ENCODE peak calls at places on chromosome 15, in six cellular contexts. K, L, B, C, F and D are unnamed samples.

GRCh38 chr15:29656636-29657475 is 165.4 kb downstream of the TJP1 start:
- DNase-seq in K (peak; percentile 74), L (peak; percentile 62), B (peak; percentile 59), C (no peak), F (no peak), D (no peak)

GRCh38 chr15:58467121-58467721 is 35.4 kb downstream of the LIPC start:
- DNase-seq in K (peak; percentile 75), L (no peak), B (no peak), C (no peak), F (no peak), D (peak; percentile 83)

GRCh38 chr15:86059851-86060250 is 19.8 kb upstream of the AGBL1 start:
- DNase-seq in K (no peak), L (no peak), B (no peak), C (no peak), F (no peak), D (no peak)

GRCh38 chr15:33639968-33640367 is 328.3 kb upstream of the CHRM5 start:
- DNase-seq in K (no peak), L (no peak), B (no peak), C (peak; percentile 74), F (no peak), D (no peak)

GRCh38 chr15:60299452-60300047 is 98.2 kb downstream of the ANXA2 start:
- DNase-seq in K (peak; percentile 8), L (no peak), B (peak; percentile 37), C (peak; percentile 44), F (no peak), D (no peak)

GRCh38 chr15:36370735-36371115 is 208.7 kb upstream of the CDIN1 start:
- DNase-seq in K (peak; percentile 50), L (no peak), B (no peak), C (no peak), F (no peak), D (peak; percentile 1)

GRCh38 chr15:43975750-43976149 is 148.9 kb downstream of the WDR76 start:
- DNase-seq in K (no peak), L (no peak), B (no peak), C (no peak), F (no peak), D (no peak)

GRCh38 chr15:67066041-67067021 is 929 bp downstream of the SMAD3 start:
- DNase-seq in K (no peak), L (no peak), B (peak; percentile 30), C (peak; percentile 65), F (no peak), D (no peak)

GRCh38 chr15:29106551-29107290 is 162.9 kb downstream of the NSMCE3 start:
- DNase-seq in K (no peak), L (no peak), B (no peak), C (no peak), F (no peak), D (no peak)

GRCh38 chr15:97708252-97708651 is 252.3 kb upstream of the ARRDC4 start:
- DNase-seq in K (no peak), L (no peak), B (no peak), C (no peak), F (no peak), D (no peak)

GRCh38 chr15:63491116-63491817 is 13.1 kb upstream of the USP3 start:
- DNase-seq in K (no peak), L (no peak), B (no peak), C (no peak), F (no peak), D (no peak)

GRCh38 chr15:93917181-93917580 is 314.2 kb upstream of the MCTP2 start:
- DNase-seq in K (no peak), L (no peak), B (no peak), C (no peak), F (no peak), D (no peak)

GRCh38 chr15:66873856-66874255 is 171.8 kb downstream of the SMAD6 start:
- DNase-seq in K (no peak), L (no peak), B (no peak), C (no peak), F (no peak), D (no peak)

GRCh38 chr15:55319537-55320325 is 709 bp downstream of the PIGB start:
- DNase-seq in K (no peak), L (no peak), B (peak; percentile 60), C (no peak), F (peak; percentile 32), D (no peak)

GRCh38 chr15:100994597-100995446 is 75.7 kb downstream of the LRRK1 start:
- DNase-seq in K (no peak), L (no peak), B (no peak), C (no peak), F (no peak), D (no peak)

GRCh38 chr15:94924971-94925593 is 693.7 kb downstream of the MCTP2 start:
- DNase-seq in K (no peak), L (no peak), B (no peak), C (no peak), F (no peak), D (no peak)

GRCh38 chr15:30877070-30877469 is 26.6 kb upstream of the FAN1 start:
- DNase-seq in K (no peak), L (no peak), B (no peak), C (no peak), F (no peak), D (no peak)

GRCh38 chr15:92797168-92798052 is 102.7 kb upstream of the CHD2 start:
- DNase-seq in K (peak; percentile 73), L (no peak), B (peak; percentile 52), C (peak; percentile 62), F (peak; percentile 40), D (peak; percentile 78)

GRCh38 chr15:82831894-82832600 is 22.6 kb downstream of the WHAMM start:
- DNase-seq in K (no peak), L (no peak), B (no peak), C (no peak), F (no peak), D (no peak)

GRCh38 chr15:36644156-36644896 is 64.9 kb downstream of the CDIN1 start:
- DNase-seq in K (no peak), L (no peak), B (no peak), C (no peak), F (no peak), D (no peak)

GRCh38 chr15:86830304-86830703 is 750.6 kb downstream of the AGBL1 start:
- DNase-seq in K (no peak), L (no peak), B (no peak), C (no peak), F (no peak), D (no peak)

GRCh38 chr15:96553931-96554330 is 223.4 kb downstream of the NR2F2 start:
- DNase-seq in K (no peak), L (no peak), B (no peak), C (no peak), F (no peak), D (no peak)

GRCh38 chr15:99566157-99566900 is 545 bp downstream of the MEF2A start:
- DNase-seq in K (no peak), L (no peak), B (peak; percentile 42), C (peak; percentile 76), F (no peak), D (no peak)

GRCh38 chr15:29822685-29823459 is 604 bp upstream of the TJP1 start:
- DNase-seq in K (peak; percentile 52), L (no peak), B (no peak), C (no peak), F (no peak), D (peak; percentile 66)

GRCh38 chr15:34732430-34732829 is 22.4 kb downstream of the GJD2 start:
- DNase-seq in K (no peak), L (no peak), B (no peak), C (no peak), F (no peak), D (no peak)

GRCh38 chr15:75170711-75171341 is 30.9 kb upstream of the C15orf39 start:
- DNase-seq in K (no peak), L (no peak), B (no peak), C (no peak), F (no peak), D (no peak)

GRCh38 chr15:56883088-56883487 is 35.4 kb upstream of the TCF12 start:
- DNase-seq in K (no peak), L (no peak), B (no peak), C (no peak), F (no peak), D (no peak)

GRCh38 chr15:56890038-56890437 is 28.4 kb upstream of the TCF12 start:
- DNase-seq in K (no peak), L (no peak), B (no peak), C (no peak), F (no peak), D (no peak)

GRCh38 chr15:56886878-56887781 is 31.3 kb upstream of the TCF12 start:
- DNase-seq in K (peak; percentile 86), L (peak; percentile 68), B (peak; percentile 94), C (peak; percentile 95), F (peak; percentile 40), D (peak; percentile 88)

GRCh38 chr15:56887782-56888127 is 30.7 kb upstream of the TCF12 start:
- DNase-seq in K (no peak), L (no peak), B (no peak), C (no peak), F (no peak), D (no peak)

GRCh38 chr15:56886450-56886856 is 32.0 kb upstream of the TCF12 start:
- DNase-seq in K (no peak), L (no peak), B (no peak), C (no peak), F (no peak), D (peak; percentile 3)
- TF ChIP-seq YY1 in K (no peak), L (no peak), B (no peak), C (no peak), F (no peak), D (no peak)

GRCh38 chr15:91516866-91517265 is 336.6 kb upstream of the SLCO3A1 start:
- DNase-seq in K (no peak), L (no peak), B (no peak), C (no peak), F (no peak), D (no peak)
- TF ChIP-seq YY1 in K (no peak), L (no peak), B (no peak), C (no peak), F (no peak), D (no peak)

DNA sequence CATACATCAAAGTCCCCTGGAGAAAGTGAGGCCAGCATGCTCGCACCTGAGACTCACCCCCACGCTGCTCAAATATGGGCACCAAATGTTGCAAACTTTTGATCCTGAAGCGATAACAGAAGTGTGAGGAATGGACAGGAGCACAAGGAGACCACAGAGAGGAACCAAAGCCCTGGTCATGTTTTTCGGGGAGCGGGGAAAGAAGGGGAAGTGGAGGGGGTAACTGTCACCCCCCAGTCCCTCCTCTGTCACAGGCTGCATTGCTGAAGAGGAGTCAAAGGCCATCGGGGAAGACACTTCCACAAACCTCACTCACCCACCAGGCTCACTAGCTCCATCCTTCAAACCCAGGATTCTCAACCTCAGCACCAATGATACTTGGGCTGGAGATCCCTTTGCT is 182.4 kb downstream of the UACA start:
- DNase-seq in K (no peak), L (no peak), B (no peak), C (no peak), F (no peak), D (no peak)
- TF ChIP-seq YY1 in K (no peak), L (no peak), B (no peak), C (no peak), F (no peak), D (no peak)

DNA sequence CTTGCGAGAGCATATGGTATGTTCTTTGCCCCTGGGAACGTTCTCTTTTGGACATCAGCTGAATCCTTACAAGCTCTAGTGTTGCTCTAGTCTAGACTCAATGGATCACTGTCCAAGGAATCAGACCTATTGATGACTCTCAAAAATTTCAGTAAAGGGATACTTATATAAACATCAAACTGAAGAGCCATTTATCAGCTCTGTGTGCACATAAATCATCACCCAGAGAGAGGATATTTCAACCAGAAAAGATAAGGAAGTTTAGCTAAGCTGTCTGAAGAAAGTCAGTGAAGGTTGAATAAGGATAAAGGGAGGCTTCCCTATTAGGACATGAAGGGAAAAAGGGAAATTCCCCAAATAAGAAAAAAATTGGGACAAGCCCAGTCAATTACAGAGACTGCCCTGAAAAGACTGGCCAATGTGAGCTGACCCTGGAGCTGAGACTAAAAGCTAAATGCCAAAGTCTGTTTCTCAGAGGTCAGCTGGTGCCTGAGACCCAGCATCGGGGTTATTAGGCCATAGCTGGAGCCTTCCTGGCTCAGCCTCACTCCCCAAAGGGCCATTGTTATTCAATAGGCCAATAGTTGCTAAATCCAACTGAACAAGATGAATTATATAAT is 424.1 kb upstream of the THBS1 start:
- DNase-seq in K (no peak), L (no peak), B (no peak), C (no peak), F (no peak), D (no peak)
- TF ChIP-seq YY1 in K (no peak), L (no peak), B (no peak), C (no peak), F (no peak), D (no peak)